ENCODE peak calls at places on chromosomes 6 and 20, in five cellular contexts. O is renal cortical epithelial cell, I is right cardiac atrium, S is AG08396, C is A549. Z is an unnamed sample.

GRCh38 chr6:20943036-20943627 is 408.9 kb downstream of the CDKAL1 start:
- DNase-seq in O (no peak), I (no peak), S (no peak), C (no peak), Z (no peak)

GRCh38 chr6:129849456-129849855 is 11.7 kb downstream of the TMEM244 start:
- DNase-seq in O (peak), I (no peak), S (peak), C (peak), Z (no peak)

GRCh38 chr6:33781105-33781975 is 7.6 kb downstream of the LEMD2 start:
- DNase-seq in C (peak), S (peak), O (peak), I (no peak), Z (no peak)

GRCh38 chr6:107769053-107769658 is 55.0 kb downstream of the SCML4 start:
- DNase-seq in O (no peak), C (no peak), S (no peak), I (no peak), Z (no peak)

GRCh38 chr6:100473182-100473581 is 8.5 kb upstream of the SIM1 start:
- DNase-seq in O (no peak), S (no peak), C (no peak), I (no peak), Z (no peak)

GRCh38 chr6:142696689-142697088 is 248.3 kb downstream of the HIVEP2 start:
- DNase-seq in S (no peak), I (peak), C (no peak), O (peak), Z (no peak)

GRCh38 chr6:16438677-16439615 is 200.6 kb downstream of the GMPR start:
- DNase-seq in O (peak), I (no peak), C (peak), S (peak), Z (no peak)

GRCh38 chr20:25217161-25218108 is 21.9 kb downstream of the ENTPD6 start:
- DNase-seq in C (no peak), O (no peak), I (no peak), S (no peak), Z (no peak)

GRCh38 chr20:48679603-48680002 is 148.2 kb downstream of the PREX1 start:
- DNase-seq in S (no peak), O (no peak), I (no peak), C (peak), Z (no peak)

GRCh38 chr6:79872986-79873385 is 74.4 kb downstream of the ELOVL4 start:
- DNase-seq in I (no peak), O (peak), C (peak), S (peak), Z (no peak)

GRCh38 chr6:15327271-15327670 is 81.4 kb downstream of the JARID2 start:
- DNase-seq in I (no peak), C (peak), S (no peak), O (no peak), Z (no peak)

GRCh38 chr20:19758888-19759331 is 852 bp downstream of the RIN2 start:
- DNase-seq in I (peak), C (peak), O (peak), S (peak), Z (no peak)

GRCh38 chr20:62822788-62823651 is 6.2 kb downstream of the COL9A3 start:
- DNase-seq in I (no peak), S (no peak), O (no peak), C (peak), Z (no peak)

GRCh38 chr6:170096191-170096802 is 194.6 kb downstream of the DLL1 start:
- DNase-seq in O (no peak), C (no peak), S (no peak), I (no peak), Z (peak)

GRCh38 chr6:17165383-17165782 is 63.5 kb downstream of the STMND1 start:
- DNase-seq in S (no peak), I (no peak), C (no peak), O (no peak), Z (no peak)

GRCh38 chr6:34189806-34190503 is 44.1 kb upstream of the GRM4 start:
- DNase-seq in O (no peak), C (no peak), S (peak), I (no peak), Z (peak)